ENCODE peak calls at places on chromosomes 5 and 9, in ten cellular contexts. Z is foreskin fibroblast; T is RWPE1; D is CD4-positive, alpha-beta T cell; J is adrenal gland; E is WTC11; F is activated B cell treated with CpG ODN at 0.5 μM for 24 hours; R is activated CD8-positive, alpha-beta T cell treated with anti-CD3 and anti-CD28 coated beads for 36 hours; X is MM.1S; Y is thoracic aorta. O is an unnamed sample.
A peak's percentile ranks its signal among the peaks of the same experiment; 100 is the strongest.

GRCh38 chr9:138010861-138011260 is 133.3 kb downstream of the CACNA1B start:
- DNase-seq in Y (no peak), J (no peak), D (no peak), R (no peak), F (no peak), T (no peak), E (no peak), X (no peak), Z (no peak), O (peak; percentile 38)

GRCh38 chr5:58016329-58016728 is 443.6 kb downstream of the PLK2 start:
- DNase-seq in Y (no peak), T (peak; percentile 77), R (no peak), E (no peak), D (no peak), Z (peak; percentile 56), X (no peak), J (no peak), F (no peak), O (no peak)

GRCh38 chr9:124118894-124119293 is 107.3 kb downstream of the LHX2 start:
- DNase-seq in F (no peak), R (no peak), Y (no peak), X (no peak), T (no peak), E (no peak), D (no peak), Z (no peak), J (no peak), O (no peak)

GRCh38 chr5:127959152-127959764 is 124.3 kb upstream of the SLC12A2 start:
- DNase-seq in T (peak; percentile 87), E (no peak), J (peak; percentile 67), Z (peak; percentile 94), R (peak; percentile 35), Y (no peak), F (no peak), D (no peak), X (no peak), O (no peak)

GRCh38 chr9:81389569-81389993 is 299.8 kb downstream of the TLE1 start:
- DNase-seq in X (no peak), F (no peak), J (peak; percentile 26), Y (peak; percentile 8), T (peak; percentile 93), D (no peak), E (no peak), R (no peak), Z (peak; percentile 97), O (no peak)

GRCh38 chr5:67339219-67339767 is 142.7 kb upstream of the CD180 start:
- DNase-seq in E (no peak), J (no peak), X (no peak), Y (no peak), Z (no peak), F (no peak), D (no peak), T (no peak), R (no peak), O (no peak)

GRCh38 chr5:27706832-27707231 is 668.4 kb upstream of the CDH9 start:
- DNase-seq in Y (no peak), T (peak; percentile 49), X (no peak), E (no peak), J (no peak), R (no peak), D (no peak), Z (no peak), F (no peak), O (no peak)

GRCh38 chr9:110030632-110031031 is 177.3 kb downstream of the C9orf152 start:
- DNase-seq in D (no peak), T (peak; percentile 43), F (no peak), E (no peak), R (no peak), J (no peak), Z (peak; percentile 82), X (no peak), Y (no peak), O (no peak)

GRCh38 chr9:77647659-77648457 is at the start of gene GNA14:
- DNase-seq in X (no peak), J (no peak), D (no peak), E (peak; percentile 57), Z (peak; percentile 48), T (no peak), R (peak; percentile 14), Y (no peak), F (no peak), O (no peak)

GRCh38 chr9:11931109-11931508 is 762.1 kb upstream of the TYRP1 start:
- DNase-seq in R (no peak), D (no peak), F (no peak), Z (peak; percentile 68), E (no peak), J (no peak), X (no peak), Y (no peak), T (peak; percentile 13), O (no peak)

GRCh38 chr9:124220551-124221451 is 36.9 kb upstream of the NEK6 start:
- DNase-seq in T (peak; percentile 49), F (no peak), X (no peak), Z (peak; percentile 77), E (no peak), R (no peak), D (no peak), Y (no peak), J (no peak), O (no peak)

GRCh38 chr5:14665110-14665822 is 748 bp downstream of the OTULIN start:
- DNase-seq in T (peak; percentile 39), X (peak; percentile 53), D (no peak), Z (peak; percentile 52), Y (no peak), J (no peak), F (no peak), E (no peak), R (peak; percentile 35), O (no peak)

GRCh38 chr5:38553001-38553521 is 3.4 kb downstream of the LIFR start:
- DNase-seq in E (no peak), D (no peak), J (no peak), Y (no peak), Z (no peak), F (no peak), R (no peak), T (no peak), X (no peak), O (no peak)

GRCh38 chr5:168118042-168118668 is 173.3 kb upstream of the WWC1 start:
- DNase-seq in Z (no peak), T (no peak), R (no peak), X (no peak), D (no peak), F (no peak), J (no peak), E (peak; percentile 42), Y (no peak), O (no peak)

GRCh38 chr9:106878943-106879916 is 16.3 kb downstream of the ZNF462 start:
- DNase-seq in X (no peak), D (no peak), Z (peak; percentile 94), Y (no peak), E (no peak), J (peak; percentile 80), T (peak; percentile 89), F (no peak), R (no peak), O (no peak)

GRCh38 chr5:98365126-98365525 is 408.3 kb upstream of the RGMB start:
- DNase-seq in J (no peak), E (no peak), T (no peak), D (no peak), R (no peak), Y (no peak), X (no peak), Z (peak; percentile 9), F (no peak), O (no peak)

DNA sequence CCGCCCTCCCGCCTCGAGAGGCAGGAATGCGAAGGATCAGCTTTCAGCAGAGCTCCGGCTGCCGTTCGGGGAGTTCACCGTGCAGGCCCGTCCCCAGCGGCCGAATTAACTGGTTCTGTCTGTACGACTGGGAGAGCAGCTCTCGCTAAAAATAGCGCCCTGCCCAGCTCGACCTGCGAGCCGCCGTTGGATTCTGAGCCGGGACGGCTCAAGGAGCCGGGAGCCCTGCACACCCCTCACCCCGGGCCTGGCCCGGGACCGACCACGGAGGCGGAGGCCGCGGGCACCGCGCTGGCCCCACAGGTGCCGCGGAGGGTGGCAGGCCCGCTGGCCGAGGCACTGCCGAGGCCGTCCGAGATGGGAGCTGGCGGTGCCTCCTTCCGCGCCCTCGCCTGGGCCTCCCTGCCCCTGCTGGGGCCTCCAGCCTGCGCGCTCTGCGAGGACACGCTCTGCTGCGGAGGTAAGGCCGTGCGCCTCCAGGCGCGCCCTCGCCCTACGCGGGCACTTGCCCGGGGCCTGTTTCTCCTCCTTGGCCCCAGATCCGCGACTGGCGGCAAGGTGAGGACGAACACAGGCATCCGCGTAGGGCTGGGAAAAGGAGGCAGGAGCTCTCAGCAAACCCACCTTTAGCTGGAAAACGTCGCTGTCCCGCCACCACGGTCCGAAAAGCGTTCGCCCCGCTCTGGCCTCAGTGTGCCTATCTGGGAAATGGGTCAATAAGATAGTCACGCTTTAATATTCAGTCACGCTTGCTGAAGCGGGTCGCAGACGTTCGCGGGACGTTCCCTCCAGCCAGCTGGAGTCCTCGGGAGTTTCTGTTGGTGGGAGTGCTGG is 53.0 kb upstream of the DAB2IP start:
- DNase-seq in D (no peak), X (no peak), R (no peak), F (no peak), Z (peak; percentile 92), Y (no peak), T (peak; percentile 85), J (peak; percentile 46), E (peak; percentile 93), O (no peak)
- TF ChIP-seq CTCF in D (no peak), X (no peak), R (no peak), F (no peak), Z (peak; percentile 50), Y (no peak), T (peak; percentile 70), J (no peak), E (no peak), O (no peak)

DNA sequence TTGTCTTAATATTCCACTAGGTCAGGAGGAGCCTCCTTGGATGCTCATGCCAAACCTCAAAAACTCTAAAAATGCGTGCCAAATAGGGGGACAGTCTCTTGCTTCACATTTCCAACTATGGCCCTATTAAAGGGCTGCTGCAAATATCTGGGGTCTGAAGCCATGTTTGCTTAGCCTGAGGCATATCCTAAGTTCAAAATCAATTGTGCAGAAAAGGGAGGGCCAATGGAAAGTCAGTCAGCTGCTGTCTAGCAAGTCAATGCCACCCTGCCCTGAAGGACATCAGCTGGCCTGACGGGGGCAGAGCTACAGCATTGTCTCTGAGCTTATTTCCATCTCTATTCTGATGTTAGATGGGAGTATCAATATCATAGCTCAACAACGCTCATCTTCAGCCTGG is 93.6 kb downstream of the SH3TC2 start:
- DNase-seq in D (no peak), Z (peak; percentile 28), T (no peak), X (no peak), E (no peak), Y (no peak), F (no peak), J (no peak), R (no peak), O (no peak)
- TF ChIP-seq CTCF in D (no peak), Z (no peak), T (no peak), X (no peak), E (no peak), Y (no peak), F (no peak), J (no peak), R (no peak), O (no peak)

GRCh38 chr5:85108471-85108870 is 723.8 kb upstream of the EDIL3 start:
- DNase-seq in T (no peak), E (no peak), R (no peak), Y (no peak), J (no peak), D (no peak), X (no peak), Z (no peak), F (no peak), O (no peak)
- TF ChIP-seq CTCF in T (no peak), E (no peak), R (no peak), Y (no peak), J (no peak), D (no peak), X (no peak), Z (no peak), F (no peak), O (no peak)

GRCh38 chr5:151080620-151081425 is at the start of gene TNIP1:
- DNase-seq in T (peak; percentile 99), Z (peak; percentile 96), J (peak; percentile 97), D (peak; percentile 86), Y (peak; percentile 44), X (peak; percentile 94), F (peak; percentile 99), R (peak; percentile 94), E (peak; percentile 82), O (peak; percentile 88)
- TF ChIP-seq CTCF in T (no peak), Z (no peak), J (no peak), D (no peak), Y (no peak), X (no peak), F (no peak), R (no peak), E (no peak), O (no peak)

O was measured in CD14-positive monocyte.